ENCODE peak calls at places on chromosomes 7 and 10, in nine cellular contexts. One of them, this sample, is unnamed.

GRCh38 chr10:74955796-74956195 is 129.4 kb downstream of the KAT6B start:
- DNase-seq in MCF 10A: peak
- DNase-seq in fibroblast of villous mesenchyme: no peak
- DNase-seq in A549: no peak
- DNase-seq in upper lobe of right lung: no peak
- DNase-seq in cardiac muscle cell: peak
- DNase-seq in tibial nerve: no peak
- DNase-seq in BJ: no peak
- DNase-seq in left lung: no peak
- DNase-seq in this sample: no peak

GRCh38 chr7:148672041-148672440 is 26.7 kb upstream of the CUL1 start:
- DNase-seq in MCF 10A: no peak
- DNase-seq in fibroblast of villous mesenchyme: peak
- DNase-seq in A549: no peak
- DNase-seq in upper lobe of right lung: no peak
- DNase-seq in cardiac muscle cell: no peak
- DNase-seq in tibial nerve: no peak
- DNase-seq in BJ: no peak
- DNase-seq in left lung: no peak
- DNase-seq in this sample: no peak

GRCh38 chr7:52715701-52716100 is 319.7 kb upstream of the POM121L12 start:
- DNase-seq in MCF 10A: peak
- DNase-seq in fibroblast of villous mesenchyme: no peak
- DNase-seq in A549: no peak
- DNase-seq in upper lobe of right lung: no peak
- DNase-seq in cardiac muscle cell: no peak
- DNase-seq in tibial nerve: no peak
- DNase-seq in BJ: no peak
- DNase-seq in left lung: no peak
- DNase-seq in this sample: no peak

GRCh38 chr10:76829724-76830123 is 807.9 kb downstream of the KCNMA1 start:
- DNase-seq in MCF 10A: no peak
- DNase-seq in fibroblast of villous mesenchyme: no peak
- DNase-seq in A549: no peak
- DNase-seq in upper lobe of right lung: no peak
- DNase-seq in cardiac muscle cell: no peak
- DNase-seq in tibial nerve: no peak
- DNase-seq in BJ: no peak
- DNase-seq in left lung: no peak
- DNase-seq in this sample: no peak

GRCh38 chr7:96131525-96131924 is 190.4 kb downstream of the SLC25A13 start:
- DNase-seq in MCF 10A: no peak
- DNase-seq in fibroblast of villous mesenchyme: no peak
- DNase-seq in A549: no peak
- DNase-seq in upper lobe of right lung: no peak
- DNase-seq in cardiac muscle cell: no peak
- DNase-seq in tibial nerve: no peak
- DNase-seq in BJ: no peak
- DNase-seq in left lung: no peak
- DNase-seq in this sample: no peak

GRCh38 chr7:117951711-117952280 is 78.6 kb upstream of the CTTNBP2 start:
- DNase-seq in MCF 10A: peak
- DNase-seq in fibroblast of villous mesenchyme: no peak
- DNase-seq in A549: no peak
- DNase-seq in upper lobe of right lung: no peak
- DNase-seq in cardiac muscle cell: no peak
- DNase-seq in tibial nerve: no peak
- DNase-seq in BJ: no peak
- DNase-seq in left lung: no peak
- DNase-seq in this sample: no peak

GRCh38 chr10:69213601-69214311 is 6.4 kb upstream of the HKDC1 start:
- DNase-seq in MCF 10A: no peak
- DNase-seq in fibroblast of villous mesenchyme: no peak
- DNase-seq in A549: no peak
- DNase-seq in upper lobe of right lung: no peak
- DNase-seq in cardiac muscle cell: no peak
- DNase-seq in tibial nerve: no peak
- DNase-seq in BJ: no peak
- DNase-seq in left lung: no peak
- DNase-seq in this sample: no peak

GRCh38 chr7:157379493-157379892 is 42.7 kb downstream of the DNAJB6 start:
- DNase-seq in MCF 10A: no peak
- DNase-seq in fibroblast of villous mesenchyme: no peak
- DNase-seq in A549: no peak
- DNase-seq in upper lobe of right lung: no peak
- DNase-seq in cardiac muscle cell: no peak
- DNase-seq in tibial nerve: no peak
- DNase-seq in BJ: no peak
- DNase-seq in left lung: no peak
- DNase-seq in this sample: no peak

GRCh38 chr10:681670-682318 is 7.7 kb downstream of the DIP2C start:
- DNase-seq in MCF 10A: no peak
- DNase-seq in fibroblast of villous mesenchyme: peak
- DNase-seq in A549: no peak
- DNase-seq in upper lobe of right lung: peak
- DNase-seq in cardiac muscle cell: no peak
- DNase-seq in tibial nerve: no peak
- DNase-seq in BJ: no peak
- DNase-seq in left lung: no peak
- DNase-seq in this sample: no peak

GRCh38 chr7:44382459-44383300 is 57.3 kb upstream of the CAMK2B start:
- DNase-seq in MCF 10A: no peak
- DNase-seq in fibroblast of villous mesenchyme: peak
- DNase-seq in A549: no peak
- DNase-seq in upper lobe of right lung: no peak
- DNase-seq in cardiac muscle cell: no peak
- DNase-seq in tibial nerve: no peak
- DNase-seq in BJ: no peak
- DNase-seq in left lung: no peak
- DNase-seq in this sample: no peak

GRCh38 chr7:55099086-55099831 is 80.4 kb downstream of the EGFR start:
- DNase-seq in MCF 10A: peak
- DNase-seq in fibroblast of villous mesenchyme: peak
- DNase-seq in A549: no peak
- DNase-seq in upper lobe of right lung: no peak
- DNase-seq in cardiac muscle cell: peak
- DNase-seq in tibial nerve: peak
- DNase-seq in BJ: no peak
- DNase-seq in left lung: no peak
- DNase-seq in this sample: no peak

GRCh38 chr10:92241158-92241500 is 49.7 kb downstream of the CPEB3 start:
- DNase-seq in MCF 10A: peak
- DNase-seq in fibroblast of villous mesenchyme: no peak
- DNase-seq in A549: no peak
- DNase-seq in upper lobe of right lung: no peak
- DNase-seq in cardiac muscle cell: peak
- DNase-seq in tibial nerve: no peak
- DNase-seq in BJ: no peak
- DNase-seq in left lung: no peak
- DNase-seq in this sample: peak

GRCh38 chr7:69800495-69800894 is 202.2 kb downstream of the AUTS2 start:
- DNase-seq in MCF 10A: no peak
- DNase-seq in fibroblast of villous mesenchyme: no peak
- DNase-seq in A549: peak
- DNase-seq in upper lobe of right lung: no peak
- DNase-seq in cardiac muscle cell: peak
- DNase-seq in tibial nerve: no peak
- DNase-seq in BJ: no peak
- DNase-seq in left lung: peak
- DNase-seq in this sample: peak

GRCh38 chr7:36916619-36917018 is 192.3 kb upstream of the AOAH start:
- DNase-seq in MCF 10A: no peak
- DNase-seq in fibroblast of villous mesenchyme: no peak
- DNase-seq in A549: no peak
- DNase-seq in upper lobe of right lung: no peak
- DNase-seq in cardiac muscle cell: no peak
- DNase-seq in tibial nerve: no peak
- DNase-seq in BJ: no peak
- DNase-seq in left lung: no peak
- DNase-seq in this sample: no peak
- TF ChIP-seq CTCF in MCF 10A: no peak
- TF ChIP-seq CTCF in fibroblast of villous mesenchyme: no peak
- TF ChIP-seq CTCF in A549: no peak
- TF ChIP-seq CTCF in upper lobe of right lung: no peak
- TF ChIP-seq CTCF in cardiac muscle cell: no peak
- TF ChIP-seq CTCF in tibial nerve: no peak
- TF ChIP-seq CTCF in BJ: no peak
- TF ChIP-seq CTCF in left lung: no peak
- TF ChIP-seq CTCF in this sample: no peak

GRCh38 chr7:1924185-1924817 is 254.2 kb downstream of the ELFN1 start:
- DNase-seq in MCF 10A: no peak
- DNase-seq in fibroblast of villous mesenchyme: no peak
- DNase-seq in A549: no peak
- DNase-seq in upper lobe of right lung: no peak
- DNase-seq in cardiac muscle cell: peak
- DNase-seq in tibial nerve: no peak
- DNase-seq in BJ: no peak
- DNase-seq in left lung: no peak
- DNase-seq in this sample: no peak

GRCh38 chr7:1922071-1922869 is 252.2 kb downstream of the ELFN1 start:
- DNase-seq in MCF 10A: no peak
- DNase-seq in fibroblast of villous mesenchyme: peak
- DNase-seq in A549: no peak
- DNase-seq in upper lobe of right lung: no peak
- DNase-seq in cardiac muscle cell: no peak
- DNase-seq in tibial nerve: no peak
- DNase-seq in BJ: peak
- DNase-seq in left lung: no peak
- DNase-seq in this sample: no peak

GRCh38 chr7:1920886-1921285 is 250.8 kb downstream of the ELFN1 start:
- DNase-seq in MCF 10A: no peak
- DNase-seq in fibroblast of villous mesenchyme: no peak
- DNase-seq in A549: no peak
- DNase-seq in upper lobe of right lung: no peak
- DNase-seq in cardiac muscle cell: no peak
- DNase-seq in tibial nerve: no peak
- DNase-seq in BJ: no peak
- DNase-seq in left lung: no peak
- DNase-seq in this sample: no peak

GRCh38 chr7:1923409-1924053 is 253.5 kb downstream of the ELFN1 start:
- DNase-seq in MCF 10A: no peak
- DNase-seq in fibroblast of villous mesenchyme: no peak
- DNase-seq in A549: no peak
- DNase-seq in upper lobe of right lung: no peak
- DNase-seq in cardiac muscle cell: no peak
- DNase-seq in tibial nerve: no peak
- DNase-seq in BJ: no peak
- DNase-seq in left lung: no peak
- DNase-seq in this sample: no peak

GRCh38 chr7:1922870-1923236 is 252.8 kb downstream of the ELFN1 start:
- DNase-seq in MCF 10A: no peak
- DNase-seq in fibroblast of villous mesenchyme: no peak
- DNase-seq in A549: no peak
- DNase-seq in upper lobe of right lung: no peak
- DNase-seq in cardiac muscle cell: no peak
- DNase-seq in tibial nerve: no peak
- DNase-seq in BJ: no peak
- DNase-seq in left lung: no peak
- DNase-seq in this sample: no peak
- TF ChIP-seq CTCF in MCF 10A: no peak
- TF ChIP-seq CTCF in fibroblast of villous mesenchyme: peak
- TF ChIP-seq CTCF in A549: no peak
- TF ChIP-seq CTCF in upper lobe of right lung: no peak
- TF ChIP-seq CTCF in cardiac muscle cell: peak
- TF ChIP-seq CTCF in tibial nerve: no peak
- TF ChIP-seq CTCF in BJ: peak
- TF ChIP-seq CTCF in left lung: no peak
- TF ChIP-seq CTCF in this sample: no peak

DNA sequence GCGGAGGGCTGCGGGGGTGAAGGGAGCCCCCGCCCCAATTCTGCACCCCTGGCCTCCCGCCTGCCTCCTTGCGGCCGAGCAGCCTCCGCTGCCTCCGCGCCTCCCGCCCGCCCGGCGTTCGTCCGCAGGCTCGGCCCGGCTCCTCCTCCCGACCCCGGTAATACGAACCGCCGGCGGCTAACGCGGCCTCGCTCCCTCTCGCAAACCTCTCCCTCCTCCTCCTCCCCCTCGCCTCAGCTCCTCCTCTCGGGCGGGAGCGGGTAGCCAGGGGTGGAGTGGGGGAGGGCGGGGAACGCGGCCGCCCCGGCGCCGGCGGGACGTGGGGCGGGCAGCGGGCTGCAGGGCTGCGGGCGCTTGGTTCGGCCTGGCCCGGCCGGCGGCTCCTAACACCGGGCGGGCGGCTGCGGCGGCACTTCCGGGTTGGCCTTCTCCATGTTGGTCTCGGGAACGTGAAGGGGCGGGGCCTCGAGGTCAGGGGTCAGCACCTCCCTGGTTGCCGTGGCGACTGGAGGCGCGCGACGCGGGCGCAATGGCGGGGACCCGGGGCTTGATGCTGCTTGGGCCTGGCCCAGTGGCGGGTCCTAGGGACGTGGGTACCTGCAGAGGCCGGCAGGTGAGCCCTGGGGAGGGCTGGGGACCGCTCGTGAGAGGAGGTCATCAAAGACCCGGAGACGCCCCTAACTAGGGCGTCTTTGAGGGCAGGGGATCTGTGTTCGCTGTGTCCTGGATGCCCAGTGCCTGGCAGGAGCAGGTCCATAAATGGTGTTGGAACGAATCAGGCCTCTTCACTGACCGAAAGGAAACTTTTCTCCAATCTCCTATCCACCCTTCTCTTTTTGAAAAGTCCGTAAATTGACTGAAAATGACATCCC is at the start of gene RAB11FIP2:
- DNase-seq in MCF 10A: peak
- DNase-seq in fibroblast of villous mesenchyme: peak
- DNase-seq in A549: peak
- DNase-seq in upper lobe of right lung: peak
- DNase-seq in cardiac muscle cell: peak
- DNase-seq in tibial nerve: peak
- DNase-seq in BJ: peak
- DNase-seq in left lung: peak
- DNase-seq in this sample: peak
- TF ChIP-seq CTCF in MCF 10A: no peak
- TF ChIP-seq CTCF in fibroblast of villous mesenchyme: peak
- TF ChIP-seq CTCF in A549: no peak
- TF ChIP-seq CTCF in upper lobe of right lung: peak
- TF ChIP-seq CTCF in cardiac muscle cell: peak
- TF ChIP-seq CTCF in tibial nerve: peak
- TF ChIP-seq CTCF in BJ: peak
- TF ChIP-seq CTCF in left lung: no peak
- TF ChIP-seq CTCF in this sample: no peak

DNA sequence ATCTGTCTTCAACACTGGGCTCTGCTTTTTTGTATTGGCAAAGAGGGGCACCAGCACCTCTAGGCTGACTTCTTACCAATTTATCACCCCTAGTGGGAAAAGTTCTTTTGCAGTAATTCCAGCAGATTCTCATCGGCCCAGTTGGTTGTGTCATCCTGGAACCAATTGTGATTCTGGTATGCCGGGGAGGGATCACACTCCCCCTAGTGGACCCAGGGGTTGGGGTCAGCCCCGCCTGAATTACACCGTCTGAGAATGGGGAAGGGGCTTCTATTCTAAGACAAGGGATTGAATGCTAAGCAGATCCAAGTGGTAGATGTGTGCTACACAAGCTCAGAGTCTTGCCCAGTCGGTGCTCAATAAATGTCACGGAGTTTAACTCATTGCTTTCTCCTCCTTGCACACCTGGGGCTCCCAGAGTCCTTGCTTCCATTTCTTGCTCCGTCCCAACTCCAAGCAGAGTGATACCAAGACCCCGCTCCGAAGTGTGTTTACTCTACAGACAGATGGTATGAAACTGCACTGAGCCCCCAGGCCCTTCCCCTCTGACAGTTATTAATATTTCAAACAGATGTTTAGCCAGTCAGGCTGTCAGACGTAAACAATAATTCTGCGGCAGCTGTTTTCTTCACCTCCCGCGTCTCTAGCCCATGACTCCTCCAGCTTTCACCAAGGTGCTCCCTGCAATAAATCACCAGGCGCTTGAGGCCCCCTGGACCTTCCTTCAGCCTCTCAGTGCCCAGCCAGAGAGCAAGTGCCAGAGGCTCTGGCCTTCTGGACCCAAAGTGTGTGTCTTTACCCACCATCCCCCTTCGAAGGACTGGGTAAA is 71.8 kb downstream of the C10orf105 start:
- DNase-seq in MCF 10A: no peak
- DNase-seq in fibroblast of villous mesenchyme: no peak
- DNase-seq in A549: peak
- DNase-seq in upper lobe of right lung: no peak
- DNase-seq in cardiac muscle cell: no peak
- DNase-seq in tibial nerve: no peak
- DNase-seq in BJ: no peak
- DNase-seq in left lung: no peak
- DNase-seq in this sample: no peak
- TF ChIP-seq CTCF in MCF 10A: peak
- TF ChIP-seq CTCF in fibroblast of villous mesenchyme: peak
- TF ChIP-seq CTCF in A549: peak
- TF ChIP-seq CTCF in upper lobe of right lung: peak
- TF ChIP-seq CTCF in cardiac muscle cell: peak
- TF ChIP-seq CTCF in tibial nerve: no peak
- TF ChIP-seq CTCF in BJ: peak
- TF ChIP-seq CTCF in left lung: peak
- TF ChIP-seq CTCF in this sample: no peak